ENCODE peak calls at places on chromosomes 3 and 15, in nine cellular contexts. J is neural crest cell; Q is NB4; P is COR-L47; R is ELF-1; G is NCI-H69; Y is activated CD4-positive, alpha-beta T cell treated with anti-CD3 and anti-CD28 coated beads, Interleukin-2, amount 10 ng/mL, durations not matched to agents 7 days and 5 days; U is progenitor cell of endocrine pancreas; N is stimulated activated naive CD4-positive, alpha-beta T cell. V is an unnamed sample.

GRCh38 chr3:127448161-127448561 is 142.4 kb downstream of the TPRA1 start:
- DNase-seq in Y (no peak), G (peak; percentile 57), N (no peak), J (no peak), P (peak; percentile 84), U (no peak), R (no peak), Q (no peak), V (peak; percentile 23)

GRCh38 chr3:126441256-126441880 is 34.3 kb downstream of the ZXDC start:
- DNase-seq in G (no peak), Q (no peak), J (no peak), U (no peak), P (no peak), R (no peak), Y (no peak), N (no peak), V (no peak)

GRCh38 chr3:195154793-195155535 is 116.0 kb downstream of the XXYLT1 start:
- DNase-seq in N (no peak), Q (peak; percentile 89), G (peak; percentile 16), R (peak; percentile 67), U (no peak), Y (no peak), J (no peak), P (peak; percentile 87), V (peak; percentile 96)

GRCh38 chr3:58419782-58420512 is 13.7 kb downstream of the PDHB start:
- DNase-seq in U (no peak), J (no peak), Q (no peak), P (no peak), Y (no peak), N (no peak), G (no peak), R (no peak), V (peak; percentile 54)

GRCh38 chr15:93152951-93153350 is 63.9 kb upstream of the RGMA start:
- DNase-seq in G (no peak), U (no peak), P (peak; percentile 10), J (no peak), Y (no peak), Q (no peak), R (no peak), N (no peak), V (no peak)

GRCh38 chr15:66472176-66472999 is 25.2 kb downstream of the SNAPC5 start:
- DNase-seq in N (peak; percentile 9), R (peak; percentile 56), Q (no peak), P (no peak), G (no peak), Y (peak; percentile 75), U (no peak), J (no peak), V (peak; percentile 31)

GRCh38 chr3:41961061-41961749 is 698 bp downstream of the ULK4 start:
- DNase-seq in U (peak; percentile 14), N (peak; percentile 69), Y (peak; percentile 67), P (peak; percentile 5), Q (peak; percentile 76), G (peak; percentile 58), R (peak; percentile 40), J (peak; percentile 40), V (peak; percentile 65)

GRCh38 chr3:22372292-22372949 is 621.4 kb upstream of the ZNF385D start:
- DNase-seq in Y (no peak), N (no peak), P (peak; percentile 0), U (peak; percentile 52), G (peak; percentile 2), Q (no peak), R (peak; percentile 48), J (peak; percentile 46), V (no peak)

GRCh38 chr15:92400980-92401787 is 7.5 kb downstream of the ST8SIA2 start:
- DNase-seq in Q (no peak), N (no peak), J (no peak), U (no peak), G (no peak), P (no peak), Y (no peak), R (no peak), V (peak; percentile 88)

GRCh38 chr15:101490408-101490891 is 943 bp upstream of the PCSK6 start:
- DNase-seq in J (no peak), U (no peak), Y (no peak), Q (no peak), R (no peak), N (no peak), P (no peak), G (no peak), V (no peak)

GRCh38 chr15:82538961-82539689 is 1.1 kb downstream of the RPS17 start:
- DNase-seq in G (no peak), R (no peak), J (no peak), Y (no peak), U (no peak), P (no peak), N (no peak), Q (peak; percentile 37), V (no peak)

GRCh38 chr3:16309558-16309957 is 44.5 kb downstream of the OXNAD1 start:
- DNase-seq in Q (peak; percentile 70), P (no peak), Y (peak; percentile 73), R (no peak), J (no peak), U (no peak), N (no peak), G (peak; percentile 3), V (peak; percentile 82)

GRCh38 chr3:15797600-15798303 is at the start of gene ANKRD28:
- DNase-seq in Y (peak; percentile 26), U (no peak), P (no peak), Q (peak; percentile 80), G (peak; percentile 17), J (peak; percentile 12), R (peak; percentile 37), N (no peak), V (peak; percentile 97)